ENCODE peak calls at places on chromosomes 1 and 21, in six cellular contexts. L, I, B, D, M and R are unnamed samples.

GRCh38 chr1:3827813-3828307 is 29.2 kb downstream of the CEP104 start:
- DNase-seq in I (peak; percentile 51), D (no peak), B (no peak), M (no peak), L (no peak), R (no peak)

GRCh38 chr1:3275471-3276340 is 178.8 kb upstream of the ARHGEF16 start:
- DNase-seq in I (no peak), B (no peak), D (no peak), L (no peak), M (no peak), R (no peak)

GRCh38 chr1:4734791-4735190 is 80.4 kb downstream of the AJAP1 start:
- DNase-seq in I (no peak), B (no peak), L (no peak), M (no peak), D (no peak), R (no peak)

GRCh38 chr1:178932966-178933603 is 62.2 kb upstream of the ANGPTL1 start:
- DNase-seq in M (no peak), L (no peak), D (no peak), I (no peak), B (no peak), R (no peak)

GRCh38 chr21:42754270-42754933 is 101.0 kb downstream of the PDE9A start:
- DNase-seq in M (no peak), L (no peak), B (peak; percentile 31), D (no peak), I (no peak), R (no peak)

GRCh38 chr1:166017395-166017794 is 149.4 kb downstream of the FAM78B start:
- DNase-seq in L (no peak), D (no peak), B (peak; percentile 51), I (peak; percentile 66), M (no peak), R (no peak)

GRCh38 chr1:55626326-55626725 is 411.2 kb upstream of the USP24 start:
- DNase-seq in L (no peak), B (no peak), D (no peak), M (no peak), I (no peak), R (no peak)

GRCh38 chr1:115113781-115114180 is 24.5 kb upstream of the TSPAN2 start:
- DNase-seq in I (no peak), L (no peak), D (no peak), M (no peak), B (no peak), R (no peak)

GRCh38 chr1:10704383-10704882 is 92.0 kb downstream of the CASZ1 start:
- DNase-seq in I (peak; percentile 86), L (no peak), B (no peak), M (peak; percentile 58), D (no peak), R (no peak)

GRCh38 chr1:21667348-21668231 is 1.6 kb downstream of the RAP1GAP start:
- DNase-seq in M (no peak), B (no peak), D (no peak), I (no peak), L (no peak), R (no peak)

GRCh38 chr1:22131875-22132486 is 10.9 kb downstream of the WNT4 start:
- DNase-seq in B (peak; percentile 83), L (peak; percentile 94), D (no peak), I (peak; percentile 91), M (peak; percentile 30), R (peak; percentile 90)

GRCh38 chr21:39269620-39270019 is 43.8 kb downstream of the BRWD1 start:
- DNase-seq in L (no peak), D (no peak), M (no peak), B (no peak), I (no peak), R (no peak)

GRCh38 chr1:27332536-27333281 is 9.1 kb upstream of the SYTL1 start:
- DNase-seq in D (no peak), L (peak; percentile 77), I (peak; percentile 86), B (peak; percentile 76), M (no peak), R (peak; percentile 77)

GRCh38 chr1:58123051-58123450 is 423.5 kb downstream of the OMA1 start:
- DNase-seq in B (no peak), L (no peak), M (no peak), I (no peak), D (no peak), R (no peak)

GRCh38 chr1:205917466-205918248 is 25.6 kb downstream of the SLC26A9 start:
- DNase-seq in M (no peak), I (peak; percentile 31), B (no peak), L (no peak), D (no peak), R (no peak)

GRCh38 chr21:38234395-38235142 is 22.2 kb upstream of the KCNJ15 start:
- DNase-seq in B (no peak), I (no peak), M (no peak), D (no peak), L (no peak), R (no peak)

GRCh38 chr1:174818951-174819350 is 180.8 kb upstream of the CACYBP start:
- DNase-seq in B (no peak), L (no peak), M (no peak), I (no peak), D (no peak), R (no peak)

GRCh38 chr1:225607355-225607754 is 45.6 kb downstream of the ENAH start:
- DNase-seq in M (no peak), L (no peak), B (no peak), D (no peak), I (no peak), R (no peak)

GRCh38 chr1:218521414-218522169 is 176.5 kb downstream of the TGFB2 start:
- DNase-seq in I (peak; percentile 83), D (no peak), B (peak; percentile 73), M (peak; percentile 45), L (peak; percentile 7), R (no peak)

GRCh38 chr1:53525595-53525994 is 66.4 kb downstream of the DMRTB1 start:
- DNase-seq in M (no peak), L (no peak), I (no peak), D (no peak), B (peak; percentile 21), R (no peak)

GRCh38 chr1:189323090-189323489 is 1154.6 kb downstream of the BRINP3 start:
- DNase-seq in M (no peak), B (no peak), D (no peak), I (no peak), L (no peak), R (no peak)

GRCh38 chr21:15604424-15604823 is 125.4 kb upstream of the USP25 start:
- DNase-seq in L (no peak), I (no peak), D (no peak), M (no peak), B (no peak), R (no peak)

GRCh38 chr1:15152318-15153183 is 996 bp upstream of the TMEM51 start:
- DNase-seq in D (no peak), M (peak; percentile 88), L (no peak), I (peak; percentile 83), B (peak; percentile 81), R (no peak)

GRCh38 chr1:205535866-205536758 is 31.6 kb downstream of the CDK18 start:
- DNase-seq in B (no peak), M (no peak), I (peak; percentile 45), D (no peak), L (no peak), R (no peak)

GRCh38 chr1:243254927-243255790 is at the start of gene CEP170:
- DNase-seq in L (peak; percentile 60), B (peak; percentile 98), D (peak; percentile 94), I (peak; percentile 95), M (peak; percentile 99), R (peak; percentile 57)

GRCh38 chr1:161902146-161902545 is 121.5 kb downstream of the OLFML2B start:
- DNase-seq in B (no peak), M (no peak), L (no peak), D (no peak), I (no peak), R (no peak)

GRCh38 chr21:15197696-15198095 is 132.9 kb upstream of the NRIP1 start:
- DNase-seq in M (no peak), B (no peak), D (no peak), L (no peak), I (no peak), R (no peak)

GRCh38 chr1:203673550-203674411 is 47.1 kb downstream of the ATP2B4 start:
- DNase-seq in I (no peak), D (no peak), L (peak; percentile 27), M (peak; percentile 30), B (peak; percentile 92), R (no peak)

GRCh38 chr1:10598088-10598712 is 123.5 kb downstream of the PEX14 start:
- DNase-seq in I (peak; percentile 36), M (no peak), L (no peak), D (no peak), B (no peak), R (no peak)

GRCh38 chr1:110481968-110482623 is 31.1 kb downstream of the PROK1 start:
- DNase-seq in B (no peak), D (no peak), M (no peak), L (no peak), I (no peak), R (no peak)

GRCh38 chr1:64935551-64936158 is 30.7 kb downstream of the JAK1 start:
- DNase-seq in D (no peak), M (no peak), I (no peak), B (no peak), L (no peak), R (no peak)

DNA sequence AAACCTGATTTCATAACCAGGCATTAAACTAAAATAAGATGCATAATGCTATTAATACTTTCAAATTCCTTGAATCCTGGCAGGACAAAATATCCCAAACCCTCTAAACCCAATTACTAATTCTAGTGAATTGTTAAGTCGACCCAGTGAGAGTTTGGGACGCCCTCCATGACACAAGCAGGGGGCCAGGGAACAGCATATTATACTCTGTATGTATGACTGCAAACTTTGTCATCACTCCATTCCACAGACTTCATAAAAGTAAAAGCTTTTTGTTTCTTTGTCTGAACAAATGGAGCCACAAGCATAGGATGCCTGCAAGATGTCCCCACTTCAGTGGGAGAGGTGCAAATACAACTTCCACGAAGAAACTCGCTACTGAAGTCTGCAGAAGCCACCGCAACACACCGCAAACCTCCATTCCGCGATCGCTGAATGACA is 1.2 kb downstream of the TP53BP2 start:
- DNase-seq in D (no peak), L (no peak), I (no peak), M (no peak), B (no peak), R (no peak)
- TF ChIP-seq TAF1 in D (no peak), L (no peak), I (no peak), M (no peak), B (no peak), R (no peak)

GRCh38 chr1:240190881-240191385 is 99.2 kb downstream of the FMN2 start:
- DNase-seq in M (peak; percentile 2), B (peak; percentile 9), L (no peak), D (no peak), I (no peak), R (no peak)
- TF ChIP-seq POLR2A in M (no peak), B (no peak), L (no peak), D (no peak), I (no peak), R (no peak)

GRCh38 chr1:8015809-8016165 is 10.3 kb downstream of the ERRFI1 start:
- DNase-seq in B (no peak), D (no peak), I (no peak), M (no peak), L (no peak), R (no peak)
- TF ChIP-seq TAF1 in B (no peak), D (no peak), I (no peak), M (no peak), L (no peak), R (no peak)

DNA sequence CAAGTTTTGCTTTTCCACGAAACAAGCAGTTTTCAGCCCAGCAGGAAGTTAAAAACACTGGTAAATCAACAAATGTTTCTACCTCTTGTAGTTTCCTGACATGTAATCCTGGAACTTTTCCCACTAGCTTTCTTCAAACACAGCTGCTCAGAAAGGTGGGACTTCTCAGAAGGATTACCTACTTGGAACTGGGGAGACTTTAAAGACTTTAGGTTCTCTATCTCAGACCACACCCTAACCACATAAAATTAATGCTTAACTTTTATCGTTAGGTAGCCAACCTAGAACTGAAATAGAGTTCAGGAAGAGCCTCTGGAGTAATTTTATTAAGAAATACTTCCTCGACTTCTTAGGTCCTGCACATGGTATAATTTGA is at the start of gene BCL2L15:
- DNase-seq in I (no peak), D (no peak), L (no peak), M (no peak), B (no peak), R (no peak)
- TF ChIP-seq POLR2A in I (no peak), D (no peak), L (no peak), M (no peak), B (no peak), R (no peak)